ENCODE peak calls at places on chromosomes 12 and 14, in ten cellular contexts. One of them, this sample, is unnamed. For H3K9me3, the result is how much of the 10 kb centered on the place peaks cover.

GRCh38 chr12:7433276-7433822 is 10.6 kb downstream of the CD163L1 start:
- DNase-seq in endothelial cell of umbilical vein: peak
- DNase-seq in hepatocyte: no peak
- DNase-seq in lower lobe of right lung: no peak
- DNase-seq in left ventricle myocardium inferior: no peak
- DNase-seq in PC-3: peak
- DNase-seq in Peyer's patch: no peak
- DNase-seq in CD4-positive, CD25-positive, alpha-beta regulatory T cell: no peak
- DNase-seq in fibroblast of lung: peak
- DNase-seq in IMR-90: peak
- DNase-seq in this sample: peak

GRCh38 chr14:77344597-77344996 is 23.8 kb downstream of the GSTZ1 start:
- DNase-seq in endothelial cell of umbilical vein: no peak
- DNase-seq in hepatocyte: no peak
- DNase-seq in lower lobe of right lung: no peak
- DNase-seq in left ventricle myocardium inferior: no peak
- DNase-seq in PC-3: peak
- DNase-seq in Peyer's patch: no peak
- DNase-seq in CD4-positive, CD25-positive, alpha-beta regulatory T cell: no peak
- DNase-seq in fibroblast of lung: no peak
- DNase-seq in IMR-90: peak
- DNase-seq in this sample: no peak

GRCh38 chr14:71529855-71530254 is 402.4 kb upstream of the RGS6 start:
- DNase-seq in endothelial cell of umbilical vein: no peak
- DNase-seq in hepatocyte: no peak
- DNase-seq in lower lobe of right lung: no peak
- DNase-seq in left ventricle myocardium inferior: no peak
- DNase-seq in PC-3: no peak
- DNase-seq in Peyer's patch: no peak
- DNase-seq in CD4-positive, CD25-positive, alpha-beta regulatory T cell: no peak
- DNase-seq in fibroblast of lung: peak
- DNase-seq in IMR-90: no peak
- DNase-seq in this sample: peak

GRCh38 chr12:30753233-30753632 is 1.5 kb downstream of the CAPRIN2 start:
- DNase-seq in endothelial cell of umbilical vein: peak
- DNase-seq in hepatocyte: peak
- DNase-seq in lower lobe of right lung: no peak
- DNase-seq in left ventricle myocardium inferior: no peak
- DNase-seq in PC-3: peak
- DNase-seq in Peyer's patch: no peak
- DNase-seq in CD4-positive, CD25-positive, alpha-beta regulatory T cell: peak
- DNase-seq in fibroblast of lung: peak
- DNase-seq in IMR-90: peak
- DNase-seq in this sample: peak

GRCh38 chr12:25151476-25151875 is 43.5 kb downstream of the DNAI7 start:
- DNase-seq in endothelial cell of umbilical vein: peak
- DNase-seq in hepatocyte: peak
- DNase-seq in lower lobe of right lung: no peak
- DNase-seq in left ventricle myocardium inferior: peak
- DNase-seq in PC-3: peak
- DNase-seq in Peyer's patch: no peak
- DNase-seq in CD4-positive, CD25-positive, alpha-beta regulatory T cell: no peak
- DNase-seq in fibroblast of lung: peak
- DNase-seq in IMR-90: peak
- DNase-seq in this sample: peak

GRCh38 chr12:6430124-6430989 is 14.4 kb upstream of the CD27 start:
- DNase-seq in endothelial cell of umbilical vein: peak
- DNase-seq in hepatocyte: peak
- DNase-seq in lower lobe of right lung: peak
- DNase-seq in left ventricle myocardium inferior: peak
- DNase-seq in PC-3: peak
- DNase-seq in Peyer's patch: peak
- DNase-seq in CD4-positive, CD25-positive, alpha-beta regulatory T cell: peak
- DNase-seq in fibroblast of lung: peak
- DNase-seq in IMR-90: peak
- DNase-seq in this sample: peak

GRCh38 chr12:52234226-52234810 is 1.3 kb downstream of the KRT7 start:
- DNase-seq in endothelial cell of umbilical vein: no peak
- DNase-seq in hepatocyte: no peak
- DNase-seq in lower lobe of right lung: no peak
- DNase-seq in left ventricle myocardium inferior: no peak
- DNase-seq in PC-3: peak
- DNase-seq in Peyer's patch: no peak
- DNase-seq in CD4-positive, CD25-positive, alpha-beta regulatory T cell: no peak
- DNase-seq in fibroblast of lung: no peak
- DNase-seq in IMR-90: no peak
- DNase-seq in this sample: no peak

GRCh38 chr14:75645051-75645450 is 15.6 kb downstream of the ERG28 start:
- DNase-seq in endothelial cell of umbilical vein: no peak
- DNase-seq in hepatocyte: no peak
- DNase-seq in lower lobe of right lung: no peak
- DNase-seq in left ventricle myocardium inferior: no peak
- DNase-seq in PC-3: no peak
- DNase-seq in Peyer's patch: no peak
- DNase-seq in CD4-positive, CD25-positive, alpha-beta regulatory T cell: no peak
- DNase-seq in fibroblast of lung: no peak
- DNase-seq in IMR-90: no peak
- DNase-seq in this sample: no peak

GRCh38 chr14:89911018-89911919 is 43.3 kb downstream of the EFCAB11 start:
- DNase-seq in endothelial cell of umbilical vein: peak
- DNase-seq in hepatocyte: peak
- DNase-seq in lower lobe of right lung: no peak
- DNase-seq in left ventricle myocardium inferior: no peak
- DNase-seq in PC-3: peak
- DNase-seq in Peyer's patch: no peak
- DNase-seq in CD4-positive, CD25-positive, alpha-beta regulatory T cell: no peak
- DNase-seq in fibroblast of lung: peak
- DNase-seq in IMR-90: peak
- DNase-seq in this sample: peak

GRCh38 chr14:99481745-99482099 is 513 bp downstream of the CCNK start:
- DNase-seq in endothelial cell of umbilical vein: no peak
- DNase-seq in hepatocyte: peak
- DNase-seq in lower lobe of right lung: no peak
- DNase-seq in left ventricle myocardium inferior: no peak
- DNase-seq in PC-3: peak
- DNase-seq in Peyer's patch: no peak
- DNase-seq in CD4-positive, CD25-positive, alpha-beta regulatory T cell: peak
- DNase-seq in fibroblast of lung: peak
- DNase-seq in IMR-90: peak
- DNase-seq in this sample: peak

GRCh38 chr14:96176275-96176674 is 28.4 kb upstream of the BDKRB2 start:
- DNase-seq in endothelial cell of umbilical vein: no peak
- DNase-seq in hepatocyte: no peak
- DNase-seq in lower lobe of right lung: no peak
- DNase-seq in left ventricle myocardium inferior: no peak
- DNase-seq in PC-3: no peak
- DNase-seq in Peyer's patch: no peak
- DNase-seq in CD4-positive, CD25-positive, alpha-beta regulatory T cell: no peak
- DNase-seq in fibroblast of lung: no peak
- DNase-seq in IMR-90: peak
- DNase-seq in this sample: peak

GRCh38 chr14:53528114-53528513 is 375.0 kb upstream of the DDHD1 start:
- DNase-seq in endothelial cell of umbilical vein: no peak
- DNase-seq in hepatocyte: no peak
- DNase-seq in lower lobe of right lung: peak
- DNase-seq in left ventricle myocardium inferior: no peak
- DNase-seq in PC-3: no peak
- DNase-seq in Peyer's patch: no peak
- DNase-seq in CD4-positive, CD25-positive, alpha-beta regulatory T cell: no peak
- DNase-seq in fibroblast of lung: peak
- DNase-seq in IMR-90: peak
- DNase-seq in this sample: peak

GRCh38 chr12:49903700-49904423 is at the start of gene FAIM2:
- DNase-seq in endothelial cell of umbilical vein: no peak
- DNase-seq in hepatocyte: peak
- DNase-seq in lower lobe of right lung: peak
- DNase-seq in left ventricle myocardium inferior: peak
- DNase-seq in PC-3: no peak
- DNase-seq in Peyer's patch: no peak
- DNase-seq in CD4-positive, CD25-positive, alpha-beta regulatory T cell: peak
- DNase-seq in fibroblast of lung: peak
- DNase-seq in IMR-90: peak
- DNase-seq in this sample: peak

GRCh38 chr12:5507536-5507935 is 75.6 kb downstream of the NTF3 start:
- DNase-seq in endothelial cell of umbilical vein: no peak
- DNase-seq in hepatocyte: no peak
- DNase-seq in lower lobe of right lung: no peak
- DNase-seq in left ventricle myocardium inferior: no peak
- DNase-seq in PC-3: no peak
- DNase-seq in Peyer's patch: no peak
- DNase-seq in CD4-positive, CD25-positive, alpha-beta regulatory T cell: no peak
- DNase-seq in fibroblast of lung: peak
- DNase-seq in IMR-90: peak
- DNase-seq in this sample: peak

GRCh38 chr12:27387473-27387872 is 54.8 kb downstream of the BMAL2 start:
- DNase-seq in endothelial cell of umbilical vein: no peak
- DNase-seq in hepatocyte: no peak
- DNase-seq in lower lobe of right lung: no peak
- DNase-seq in left ventricle myocardium inferior: no peak
- DNase-seq in PC-3: no peak
- DNase-seq in Peyer's patch: no peak
- DNase-seq in CD4-positive, CD25-positive, alpha-beta regulatory T cell: no peak
- DNase-seq in fibroblast of lung: no peak
- DNase-seq in IMR-90: no peak
- DNase-seq in this sample: no peak

GRCh38 chr14:104299993-104300761 is 161.8 kb downstream of the KIF26A start:
- DNase-seq in endothelial cell of umbilical vein: peak
- DNase-seq in hepatocyte: no peak
- DNase-seq in lower lobe of right lung: peak
- DNase-seq in left ventricle myocardium inferior: peak
- DNase-seq in PC-3: no peak
- DNase-seq in Peyer's patch: no peak
- DNase-seq in CD4-positive, CD25-positive, alpha-beta regulatory T cell: no peak
- DNase-seq in fibroblast of lung: no peak
- DNase-seq in IMR-90: no peak
- DNase-seq in this sample: no peak
- H3K9me3 ChIP-seq in endothelial cell of umbilical vein: under half
- H3K9me3 ChIP-seq in hepatocyte: under half
- H3K9me3 ChIP-seq in lower lobe of right lung: under half
- H3K9me3 ChIP-seq in left ventricle myocardium inferior: under half
- H3K9me3 ChIP-seq in PC-3: under half
- H3K9me3 ChIP-seq in Peyer's patch: under half
- H3K9me3 ChIP-seq in CD4-positive, CD25-positive, alpha-beta regulatory T cell: under half
- H3K9me3 ChIP-seq in fibroblast of lung: under half
- H3K9me3 ChIP-seq in IMR-90: half or more
- H3K9me3 ChIP-seq in this sample: under half

GRCh38 chr14:68349900-68350323 is 443.0 kb downstream of the ZFP36L1 start:
- DNase-seq in endothelial cell of umbilical vein: peak
- DNase-seq in hepatocyte: peak
- DNase-seq in lower lobe of right lung: no peak
- DNase-seq in left ventricle myocardium inferior: no peak
- DNase-seq in PC-3: no peak
- DNase-seq in Peyer's patch: no peak
- DNase-seq in CD4-positive, CD25-positive, alpha-beta regulatory T cell: no peak
- DNase-seq in fibroblast of lung: no peak
- DNase-seq in IMR-90: peak
- DNase-seq in this sample: no peak
- H3K27ac ChIP-seq in endothelial cell of umbilical vein: no peak
- H3K27ac ChIP-seq in hepatocyte: peak
- H3K27ac ChIP-seq in lower lobe of right lung: no peak
- H3K27ac ChIP-seq in left ventricle myocardium inferior: no peak
- H3K27ac ChIP-seq in PC-3: no peak
- H3K27ac ChIP-seq in Peyer's patch: no peak
- H3K27ac ChIP-seq in CD4-positive, CD25-positive, alpha-beta regulatory T cell: no peak
- H3K27ac ChIP-seq in fibroblast of lung: no peak
- H3K27ac ChIP-seq in IMR-90: no peak
- H3K27ac ChIP-seq in this sample: no peak

DNA sequence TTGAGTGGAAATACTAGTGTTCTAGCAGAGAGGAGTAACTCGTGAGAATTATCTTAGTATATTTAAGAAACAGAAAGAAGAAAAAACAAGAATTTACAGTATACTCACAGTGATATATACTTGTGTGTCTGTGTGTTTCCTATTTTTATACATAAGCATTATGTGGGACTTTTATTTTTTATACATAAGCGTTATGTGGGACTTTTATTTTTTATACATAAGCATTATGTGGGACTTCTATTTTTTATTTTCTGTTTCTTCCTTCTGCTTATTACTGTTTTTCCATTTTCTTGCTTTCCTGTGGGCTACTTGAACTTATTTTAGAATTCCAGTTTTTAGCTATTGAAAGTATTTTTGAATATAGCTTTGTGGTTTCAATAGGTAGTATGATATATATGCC is 6.9 kb upstream of the ZNF140 start:
- DNase-seq in endothelial cell of umbilical vein: no peak
- DNase-seq in hepatocyte: no peak
- DNase-seq in lower lobe of right lung: no peak
- DNase-seq in left ventricle myocardium inferior: no peak
- DNase-seq in PC-3: no peak
- DNase-seq in Peyer's patch: no peak
- DNase-seq in CD4-positive, CD25-positive, alpha-beta regulatory T cell: no peak
- DNase-seq in fibroblast of lung: no peak
- DNase-seq in IMR-90: no peak
- DNase-seq in this sample: no peak
- H3K9me3 ChIP-seq in endothelial cell of umbilical vein: under half
- H3K9me3 ChIP-seq in hepatocyte: under half
- H3K9me3 ChIP-seq in lower lobe of right lung: half or more
- H3K9me3 ChIP-seq in left ventricle myocardium inferior: half or more
- H3K9me3 ChIP-seq in PC-3: under half
- H3K9me3 ChIP-seq in Peyer's patch: half or more
- H3K9me3 ChIP-seq in CD4-positive, CD25-positive, alpha-beta regulatory T cell: half or more
- H3K9me3 ChIP-seq in fibroblast of lung: under half
- H3K9me3 ChIP-seq in IMR-90: under half
- H3K9me3 ChIP-seq in this sample: under half

GRCh38 chr14:64725879-64726584 is 21.8 kb downstream of the PLEKHG3 start:
- DNase-seq in endothelial cell of umbilical vein: no peak
- DNase-seq in hepatocyte: no peak
- DNase-seq in lower lobe of right lung: no peak
- DNase-seq in left ventricle myocardium inferior: peak
- DNase-seq in PC-3: no peak
- DNase-seq in Peyer's patch: no peak
- DNase-seq in CD4-positive, CD25-positive, alpha-beta regulatory T cell: no peak
- DNase-seq in fibroblast of lung: no peak
- DNase-seq in IMR-90: no peak
- DNase-seq in this sample: no peak

GRCh38 chr14:64724578-64724930 is 20.3 kb downstream of the PLEKHG3 start:
- DNase-seq in endothelial cell of umbilical vein: no peak
- DNase-seq in hepatocyte: no peak
- DNase-seq in lower lobe of right lung: no peak
- DNase-seq in left ventricle myocardium inferior: peak
- DNase-seq in PC-3: no peak
- DNase-seq in Peyer's patch: no peak
- DNase-seq in CD4-positive, CD25-positive, alpha-beta regulatory T cell: no peak
- DNase-seq in fibroblast of lung: no peak
- DNase-seq in IMR-90: no peak
- DNase-seq in this sample: no peak

GRCh38 chr14:64723691-64724577 is 19.7 kb downstream of the PLEKHG3 start:
- DNase-seq in endothelial cell of umbilical vein: no peak
- DNase-seq in hepatocyte: peak
- DNase-seq in lower lobe of right lung: no peak
- DNase-seq in left ventricle myocardium inferior: peak
- DNase-seq in PC-3: no peak
- DNase-seq in Peyer's patch: no peak
- DNase-seq in CD4-positive, CD25-positive, alpha-beta regulatory T cell: no peak
- DNase-seq in fibroblast of lung: peak
- DNase-seq in IMR-90: no peak
- DNase-seq in this sample: no peak

GRCh38 chr14:64726585-64726890 is 22.3 kb downstream of the PLEKHG3 start:
- DNase-seq in endothelial cell of umbilical vein: no peak
- DNase-seq in hepatocyte: peak
- DNase-seq in lower lobe of right lung: no peak
- DNase-seq in left ventricle myocardium inferior: peak
- DNase-seq in PC-3: peak
- DNase-seq in Peyer's patch: no peak
- DNase-seq in CD4-positive, CD25-positive, alpha-beta regulatory T cell: no peak
- DNase-seq in fibroblast of lung: peak
- DNase-seq in IMR-90: peak
- DNase-seq in this sample: peak

GRCh38 chr14:64725360-64725815 is 21.2 kb downstream of the PLEKHG3 start:
- DNase-seq in endothelial cell of umbilical vein: no peak
- DNase-seq in hepatocyte: no peak
- DNase-seq in lower lobe of right lung: no peak
- DNase-seq in left ventricle myocardium inferior: peak
- DNase-seq in PC-3: no peak
- DNase-seq in Peyer's patch: no peak
- DNase-seq in CD4-positive, CD25-positive, alpha-beta regulatory T cell: no peak
- DNase-seq in fibroblast of lung: no peak
- DNase-seq in IMR-90: no peak
- DNase-seq in this sample: no peak
- H3K27ac ChIP-seq in endothelial cell of umbilical vein: no peak
- H3K27ac ChIP-seq in hepatocyte: peak
- H3K27ac ChIP-seq in lower lobe of right lung: no peak
- H3K27ac ChIP-seq in left ventricle myocardium inferior: peak
- H3K27ac ChIP-seq in PC-3: peak
- H3K27ac ChIP-seq in Peyer's patch: peak
- H3K27ac ChIP-seq in CD4-positive, CD25-positive, alpha-beta regulatory T cell: no peak
- H3K27ac ChIP-seq in fibroblast of lung: no peak
- H3K27ac ChIP-seq in IMR-90: no peak
- H3K27ac ChIP-seq in this sample: no peak

This sample was measured in GM23248.